ENCODE peak calls at places on chromosomes 13 and 19, in nine cellular contexts. D is B cell, J is AG04450, W is Peyer's patch, I is brain microvascular endothelial cell, O is neural crest cell, Q is gastrocnemius medialis, N is ovary, P is tibial artery. R is an unnamed sample.

GRCh38 chr13:76600086-76600485 is 286.1 kb downstream of the KCTD12 start:
- DNase-seq in P (no peak), Q (no peak), I (peak; percentile 15), D (no peak), J (no peak), N (no peak), O (no peak), W (no peak), R (no peak)

GRCh38 chr13:110124201-110124600 is 182.8 kb downstream of the COL4A1 start:
- DNase-seq in N (no peak), I (no peak), D (no peak), P (no peak), J (no peak), Q (no peak), W (no peak), O (no peak), R (no peak)

GRCh38 chr13:110642291-110642981 is 27.1 kb downstream of the NAXD start:
- DNase-seq in Q (no peak), J (no peak), O (no peak), P (no peak), D (peak; percentile 35), W (no peak), I (no peak), N (no peak), R (peak; percentile 61)

GRCh38 chr13:20997301-20998061 is 63.9 kb downstream of the LATS2 start:
- DNase-seq in W (no peak), J (peak; percentile 88), Q (no peak), I (peak; percentile 83), P (no peak), O (no peak), N (no peak), D (no peak), R (no peak)

GRCh38 chr13:112966776-112967175 is 2.2 kb upstream of the MCF2L start:
- DNase-seq in D (no peak), O (no peak), J (no peak), N (no peak), I (no peak), W (peak; percentile 41), P (peak; percentile 37), Q (no peak), R (no peak)

GRCh38 chr19:47109541-47110375 is 3.8 kb downstream of the ZC3H4 start:
- DNase-seq in N (no peak), I (peak; percentile 25), O (peak; percentile 31), W (no peak), Q (no peak), D (no peak), J (no peak), P (no peak), R (no peak)

GRCh38 chr13:95485518-95486144 is 66.9 kb upstream of the CLDN10 start:
- DNase-seq in N (no peak), I (no peak), P (no peak), D (no peak), Q (no peak), W (no peak), O (no peak), J (no peak), R (no peak)

GRCh38 chr19:33177417-33177976 is 16.6 kb upstream of the LRP3 start:
- DNase-seq in Q (no peak), J (no peak), P (no peak), D (peak; percentile 84), N (no peak), O (peak; percentile 62), W (no peak), I (peak; percentile 53), R (no peak)

GRCh38 chr13:42329239-42329638 is 57.3 kb downstream of the AKAP11 start:
- DNase-seq in N (no peak), D (no peak), P (no peak), Q (no peak), J (no peak), O (no peak), W (no peak), I (no peak), R (no peak)

GRCh38 chr13:97621025-97621424 is 187.1 kb downstream of the RAP2A start:
- DNase-seq in O (no peak), J (no peak), I (no peak), P (no peak), D (no peak), N (no peak), Q (no peak), W (no peak), R (no peak)

GRCh38 chr19:50569938-50570540 is 1.8 kb upstream of the LRRC4B start:
- DNase-seq in P (no peak), N (no peak), O (no peak), I (no peak), D (no peak), Q (no peak), J (no peak), W (peak; percentile 42), R (no peak)

GRCh38 chr13:42384265-42384664 is 112.3 kb downstream of the AKAP11 start:
- DNase-seq in W (no peak), J (no peak), O (no peak), N (no peak), Q (no peak), D (no peak), I (no peak), P (no peak), R (no peak)

GRCh38 chr19:5621945-5622464 is 571 bp downstream of the SAFB2 start:
- DNase-seq in J (no peak), N (peak; percentile 44), O (peak; percentile 4), D (no peak), P (peak; percentile 69), I (no peak), Q (no peak), W (no peak), R (peak; percentile 33)

GRCh38 chr19:4086336-4086953 is 19.7 kb upstream of the ZBTB7A start:
- DNase-seq in W (peak; percentile 79), Q (no peak), J (no peak), I (no peak), N (no peak), O (no peak), D (no peak), P (no peak), R (no peak)

GRCh38 chr19:12664406-12665280 is 1.9 kb downstream of the MAN2B1 start:
- DNase-seq in J (no peak), D (no peak), N (no peak), I (no peak), P (no peak), W (no peak), O (no peak), Q (no peak), R (no peak)

GRCh38 chr13:46571189-46571901 is 18.4 kb downstream of the LRCH1 start:
- DNase-seq in W (no peak), N (no peak), J (peak; percentile 38), D (no peak), I (peak; percentile 69), P (no peak), Q (no peak), O (no peak), R (no peak)

GRCh38 chr13:39051157-39051556 is 12.9 kb downstream of the NHLRC3 start:
- DNase-seq in Q (no peak), D (no peak), W (no peak), I (no peak), N (no peak), O (no peak), J (no peak), P (no peak), R (no peak)

DNA sequence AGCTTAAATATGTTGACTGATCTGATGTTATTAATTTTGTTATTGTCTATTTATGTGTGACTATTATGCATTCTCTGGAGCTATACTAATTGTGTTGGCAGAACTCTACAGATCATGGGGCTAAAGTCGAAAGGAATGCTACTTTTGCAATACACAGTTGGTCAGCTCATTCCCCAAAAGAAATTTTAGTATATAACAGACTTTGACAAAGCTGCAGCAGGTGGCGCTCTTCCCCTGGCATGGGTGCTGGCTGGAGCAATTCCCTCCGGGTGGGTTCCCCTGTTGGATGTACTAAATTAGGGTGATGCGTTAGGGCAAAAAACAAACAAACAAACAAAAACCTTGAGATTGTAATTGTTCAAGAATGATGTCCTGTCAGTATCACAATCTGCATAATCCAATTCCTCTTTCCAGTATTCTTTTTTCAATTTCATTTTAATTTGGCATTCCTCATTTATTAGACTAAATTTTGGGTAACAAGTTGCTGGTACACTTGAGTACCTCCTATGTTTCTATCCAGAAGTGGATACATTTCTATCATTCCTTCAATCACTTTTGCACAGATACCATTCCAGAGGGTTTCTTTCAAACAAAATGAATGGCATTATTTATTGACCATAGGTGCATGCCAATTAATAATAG is 322.8 kb upstream of the EDNRB start:
- DNase-seq in O (peak; percentile 62), I (peak; percentile 12), W (peak; percentile 56), N (no peak), P (no peak), Q (no peak), J (peak; percentile 2), D (no peak), R (no peak)
- TF ChIP-seq CTCF in O (peak; percentile 81), I (peak; percentile 84), W (peak; percentile 56), N (no peak), P (no peak), Q (no peak), J (peak; percentile 71), D (peak; percentile 39), R (no peak)

DNA sequence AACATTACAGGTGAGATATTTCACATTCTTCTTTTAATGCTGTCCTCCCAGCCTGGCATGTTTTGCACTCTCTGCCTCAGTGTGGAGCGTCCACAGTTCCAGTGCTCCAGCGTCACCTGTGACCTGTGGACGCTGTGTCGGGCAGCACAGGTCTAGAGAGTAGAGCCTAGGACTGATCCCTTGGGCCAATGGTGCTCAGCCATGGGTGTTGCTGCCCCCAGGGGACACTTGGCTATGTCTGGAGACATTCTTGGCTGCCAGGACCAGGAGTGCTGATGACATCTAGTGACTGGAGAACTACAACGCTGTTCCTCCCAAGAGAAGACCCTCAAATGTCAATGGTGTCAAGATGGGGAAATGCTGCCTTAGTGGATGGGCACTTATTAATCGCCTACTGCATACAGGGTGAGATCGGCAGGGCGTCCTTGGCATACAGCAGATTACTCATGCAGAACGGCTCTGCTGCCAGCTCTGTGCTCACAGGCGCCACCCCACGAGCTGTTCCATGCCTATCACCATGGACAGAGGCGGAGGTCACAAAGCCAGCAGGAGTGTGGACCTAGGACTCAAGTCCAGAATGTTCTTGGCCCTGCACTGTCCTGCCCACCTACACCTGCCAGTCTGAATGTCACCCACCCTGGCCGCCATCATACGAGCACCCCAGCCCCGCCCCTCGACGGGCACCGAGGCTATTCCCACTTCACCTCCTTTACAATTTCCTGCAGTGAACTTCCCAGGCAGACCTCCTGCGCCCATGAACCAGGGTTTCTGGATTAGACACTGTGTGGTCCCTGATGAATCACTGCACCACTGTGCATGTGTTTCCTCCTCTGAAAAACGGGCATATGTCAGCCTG is 13.9 kb upstream of the MADCAM1 start:
- DNase-seq in W (no peak), I (no peak), O (no peak), Q (no peak), D (no peak), P (no peak), N (no peak), J (no peak), R (no peak)
- TF ChIP-seq CTCF in W (no peak), I (peak; percentile 7), O (no peak), Q (no peak), D (no peak), P (no peak), N (no peak), J (no peak), R (no peak)

GRCh38 chr19:377801-378581 is 31.0 kb downstream of the C2CD4C start:
- DNase-seq in O (no peak), J (no peak), P (no peak), Q (no peak), N (no peak), D (no peak), W (peak; percentile 35), I (no peak), R (no peak)
- TF ChIP-seq CTCF in O (no peak), J (no peak), P (no peak), Q (no peak), N (no peak), D (no peak), W (no peak), I (no peak), R (no peak)

GRCh38 chr13:40495620-40496001 is 170.8 kb downstream of the FOXO1 start:
- DNase-seq in J (no peak), N (no peak), P (no peak), W (no peak), O (no peak), D (no peak), Q (no peak), I (no peak), R (no peak)
- TF ChIP-seq CTCF in J (no peak), N (no peak), P (no peak), W (no peak), O (no peak), D (no peak), Q (no peak), I (no peak), R (no peak)

R was measured in heart left ventricle.